ENCODE peak calls at places on chromosomes 11 and 22, in four cellular contexts. One of them, this sample, is unnamed.

GRCh38 chr22:44248926-44249325 is 63.8 kb downstream of the SHISAL1 start:
- DNase-seq in NCI-H748 treated with DMSO at 0.1 percent for 48 hours: no peak
- DNase-seq in NCI-H1417: no peak
- DNase-seq in posterior vena cava: peak; percentile 62
- DNase-seq in this sample: no peak

GRCh38 chr11:72471005-72471898 is 36.9 kb upstream of the CLPB start:
- DNase-seq in posterior vena cava: peak; percentile 84
- DNase-seq in NCI-H1417: peak; percentile 70
- DNase-seq in NCI-H748 treated with DMSO at 0.1 percent for 48 hours: peak; percentile 63
- DNase-seq in this sample: peak; percentile 57

GRCh38 chr11:82823635-82824614 is 76.3 kb downstream of the PRCP start:
- DNase-seq in NCI-H748 treated with DMSO at 0.1 percent for 48 hours: peak; percentile 58
- DNase-seq in posterior vena cava: no peak
- DNase-seq in NCI-H1417: peak; percentile 10
- DNase-seq in this sample: no peak

GRCh38 chr22:31579835-31580242 is 82.2 kb downstream of the PISD start:
- DNase-seq in NCI-H748 treated with DMSO at 0.1 percent for 48 hours: peak; percentile 93
- DNase-seq in NCI-H1417: peak; percentile 79
- DNase-seq in posterior vena cava: peak; percentile 2
- DNase-seq in this sample: no peak

GRCh38 chr11:64387916-64388315 is 29.0 kb downstream of the RPS6KA4 start:
- DNase-seq in NCI-H1417: no peak
- DNase-seq in posterior vena cava: no peak
- DNase-seq in NCI-H748 treated with DMSO at 0.1 percent for 48 hours: no peak
- DNase-seq in this sample: no peak

GRCh38 chr22:19723990-19724827 is 870 bp downstream of the GP1BB start:
- DNase-seq in NCI-H748 treated with DMSO at 0.1 percent for 48 hours: peak; percentile 9
- DNase-seq in NCI-H1417: no peak
- DNase-seq in posterior vena cava: no peak
- DNase-seq in this sample: no peak

GRCh38 chr11:14418801-14419417 is 59.9 kb upstream of the RRAS2 start:
- DNase-seq in NCI-H1417: no peak
- DNase-seq in posterior vena cava: no peak
- DNase-seq in NCI-H748 treated with DMSO at 0.1 percent for 48 hours: peak; percentile 34
- DNase-seq in this sample: no peak

GRCh38 chr11:121426476-121427454 is 25.3 kb upstream of the SORL1 start:
- DNase-seq in posterior vena cava: peak; percentile 83
- DNase-seq in NCI-H1417: peak; percentile 58
- DNase-seq in NCI-H748 treated with DMSO at 0.1 percent for 48 hours: no peak
- DNase-seq in this sample: no peak

GRCh38 chr22:30969532-30970355 is 679 bp downstream of the TUG1 start:
- DNase-seq in posterior vena cava: no peak
- DNase-seq in NCI-H1417: no peak
- DNase-seq in NCI-H748 treated with DMSO at 0.1 percent for 48 hours: no peak
- DNase-seq in this sample: peak; percentile 49

GRCh38 chr11:67099841-67100324 is 19.2 kb upstream of the KDM2A start:
- DNase-seq in NCI-H748 treated with DMSO at 0.1 percent for 48 hours: no peak
- DNase-seq in NCI-H1417: no peak
- DNase-seq in posterior vena cava: no peak
- DNase-seq in this sample: no peak

GRCh38 chr11:64103377-64103985 is 62.4 kb downstream of the MACROD1 start:
- DNase-seq in NCI-H748 treated with DMSO at 0.1 percent for 48 hours: no peak
- DNase-seq in posterior vena cava: no peak
- DNase-seq in NCI-H1417: no peak
- DNase-seq in this sample: no peak

GRCh38 chr11:86438685-86439084 is 64.0 kb downstream of the CCDC81 start:
- DNase-seq in NCI-H1417: no peak
- DNase-seq in NCI-H748 treated with DMSO at 0.1 percent for 48 hours: no peak
- DNase-seq in posterior vena cava: no peak
- DNase-seq in this sample: no peak

GRCh38 chr11:66619080-66619554 is 2.7 kb downstream of the RBM14 start:
- DNase-seq in NCI-H748 treated with DMSO at 0.1 percent for 48 hours: no peak
- DNase-seq in NCI-H1417: no peak
- DNase-seq in posterior vena cava: peak; percentile 17
- DNase-seq in this sample: peak; percentile 86

GRCh38 chr22:44668886-44669724 is 32.9 kb upstream of the PRR5 start:
- DNase-seq in posterior vena cava: no peak
- DNase-seq in NCI-H748 treated with DMSO at 0.1 percent for 48 hours: no peak
- DNase-seq in NCI-H1417: no peak
- DNase-seq in this sample: no peak

GRCh38 chr11:34149786-34150185 is 44.4 kb downstream of the NAT10 start:
- DNase-seq in posterior vena cava: peak; percentile 67
- DNase-seq in NCI-H748 treated with DMSO at 0.1 percent for 48 hours: no peak
- DNase-seq in NCI-H1417: no peak
- DNase-seq in this sample: no peak

GRCh38 chr11:15113381-15113780 is 1.3 kb upstream of the INSC start:
- DNase-seq in NCI-H748 treated with DMSO at 0.1 percent for 48 hours: no peak
- DNase-seq in NCI-H1417: no peak
- DNase-seq in posterior vena cava: no peak
- DNase-seq in this sample: no peak

GRCh38 chr22:35914665-35915476 is 113.8 kb downstream of the RBFOX2 start:
- DNase-seq in NCI-H748 treated with DMSO at 0.1 percent for 48 hours: peak; percentile 59
- DNase-seq in NCI-H1417: peak; percentile 67
- DNase-seq in posterior vena cava: no peak
- DNase-seq in this sample: no peak

GRCh38 chr11:46238967-46239800 is 38.3 kb upstream of the CREB3L1 start:
- DNase-seq in NCI-H748 treated with DMSO at 0.1 percent for 48 hours: peak; percentile 81
- DNase-seq in NCI-H1417: peak; percentile 70
- DNase-seq in posterior vena cava: peak; percentile 96
- DNase-seq in this sample: peak; percentile 78

GRCh38 chr22:39943366-39943765 is 16.8 kb upstream of the TMA7B start:
- DNase-seq in NCI-H748 treated with DMSO at 0.1 percent for 48 hours: no peak
- DNase-seq in posterior vena cava: no peak
- DNase-seq in NCI-H1417: no peak
- DNase-seq in this sample: no peak

GRCh38 chr22:27612075-27612474 is 189.5 kb downstream of the MN1 start:
- DNase-seq in NCI-H748 treated with DMSO at 0.1 percent for 48 hours: no peak
- DNase-seq in posterior vena cava: peak; percentile 60
- DNase-seq in NCI-H1417: no peak
- DNase-seq in this sample: no peak

GRCh38 chr22:36086170-36086490 is 57.5 kb upstream of the RBFOX2 start:
- DNase-seq in NCI-H748 treated with DMSO at 0.1 percent for 48 hours: no peak
- DNase-seq in posterior vena cava: peak; percentile 46
- DNase-seq in NCI-H1417: no peak
- DNase-seq in this sample: no peak

GRCh38 chr11:93017821-93018690 is 48.6 kb downstream of the MTNR1B start:
- DNase-seq in NCI-H1417: no peak
- DNase-seq in posterior vena cava: no peak
- DNase-seq in NCI-H748 treated with DMSO at 0.1 percent for 48 hours: no peak
- DNase-seq in this sample: no peak

GRCh38 chr11:126398296-126398695 is 42.8 kb downstream of the ST3GAL4 start:
- DNase-seq in posterior vena cava: peak; percentile 46
- DNase-seq in NCI-H748 treated with DMSO at 0.1 percent for 48 hours: no peak
- DNase-seq in NCI-H1417: no peak
- DNase-seq in this sample: no peak

GRCh38 chr11:105334025-105334714 is 194.6 kb upstream of the CARD18 start:
- DNase-seq in posterior vena cava: no peak
- DNase-seq in NCI-H1417: no peak
- DNase-seq in NCI-H748 treated with DMSO at 0.1 percent for 48 hours: no peak
- DNase-seq in this sample: no peak

GRCh38 chr22:29216011-29216872 is 10.5 kb downstream of the EMID1 start:
- DNase-seq in NCI-H748 treated with DMSO at 0.1 percent for 48 hours: no peak
- DNase-seq in posterior vena cava: no peak
- DNase-seq in NCI-H1417: no peak
- DNase-seq in this sample: no peak

GRCh38 chr11:12118940-12119339 is 8.6 kb downstream of the MICAL2 start:
- DNase-seq in NCI-H1417: no peak
- DNase-seq in posterior vena cava: no peak
- DNase-seq in NCI-H748 treated with DMSO at 0.1 percent for 48 hours: no peak
- DNase-seq in this sample: no peak

GRCh38 chr11:69337211-69337721 is 43.3 kb downstream of the MYEOV start:
- DNase-seq in posterior vena cava: no peak
- DNase-seq in NCI-H748 treated with DMSO at 0.1 percent for 48 hours: peak; percentile 73
- DNase-seq in NCI-H1417: peak; percentile 7
- DNase-seq in this sample: peak; percentile 36

GRCh38 chr11:112613051-112613972 is 347.9 kb upstream of the NCAM1 start:
- DNase-seq in NCI-H748 treated with DMSO at 0.1 percent for 48 hours: no peak
- DNase-seq in NCI-H1417: peak; percentile 35
- DNase-seq in posterior vena cava: no peak
- DNase-seq in this sample: no peak

GRCh38 chr22:36773935-36774334 is 2.0 kb downstream of the IFT27 start:
- DNase-seq in NCI-H1417: no peak
- DNase-seq in NCI-H748 treated with DMSO at 0.1 percent for 48 hours: no peak
- DNase-seq in posterior vena cava: no peak
- DNase-seq in this sample: no peak

GRCh38 chr11:41660585-41660984 is 201.1 kb upstream of the LRRC4C start:
- DNase-seq in NCI-H1417: no peak
- DNase-seq in NCI-H748 treated with DMSO at 0.1 percent for 48 hours: no peak
- DNase-seq in posterior vena cava: no peak
- DNase-seq in this sample: no peak

GRCh38 chr11:69102732-69103615 is 52.8 kb upstream of the SMIM38 start:
- DNase-seq in NCI-H1417: no peak
- DNase-seq in posterior vena cava: no peak
- DNase-seq in NCI-H748 treated with DMSO at 0.1 percent for 48 hours: no peak
- DNase-seq in this sample: no peak

GRCh38 chr11:123561046-123561781 is 93.2 kb downstream of the SCN3B start:
- DNase-seq in NCI-H748 treated with DMSO at 0.1 percent for 48 hours: no peak
- DNase-seq in NCI-H1417: peak; percentile 60
- DNase-seq in posterior vena cava: no peak
- DNase-seq in this sample: no peak

GRCh38 chr11:130213143-130213978 is 53.8 kb downstream of the ST14 start:
- DNase-seq in NCI-H1417: peak; percentile 57
- DNase-seq in posterior vena cava: peak; percentile 90
- DNase-seq in NCI-H748 treated with DMSO at 0.1 percent for 48 hours: peak; percentile 11
- DNase-seq in this sample: peak; percentile 69

GRCh38 chr11:27013741-27014415 is 20.0 kb downstream of the FIBIN start:
- DNase-seq in posterior vena cava: no peak
- DNase-seq in NCI-H748 treated with DMSO at 0.1 percent for 48 hours: no peak
- DNase-seq in NCI-H1417: no peak
- DNase-seq in this sample: no peak

GRCh38 chr22:42991010-42991651 is 23.8 kb downstream of the PACSIN2 start:
- DNase-seq in NCI-H748 treated with DMSO at 0.1 percent for 48 hours: no peak
- DNase-seq in posterior vena cava: no peak
- DNase-seq in NCI-H1417: no peak
- DNase-seq in this sample: no peak

GRCh38 chr22:38871360-38872171 is 450 bp downstream of the CBX6 start:
- DNase-seq in NCI-H1417: peak; percentile 56
- DNase-seq in posterior vena cava: peak; percentile 83
- DNase-seq in NCI-H748 treated with DMSO at 0.1 percent for 48 hours: no peak
- DNase-seq in this sample: peak; percentile 32

This sample was measured in CD4-positive, alpha-beta memory T cell.